ENCODE peak calls at places on chromosomes 11 and 22, in four cellular contexts. F is hippocampal formation, P is NCI-H2029, I is pancreas. X is an unnamed sample.

GRCh38 chr22:22935546-22936157 is 48.0 kb downstream of the IGLL5 start:
- DNase-seq in P (no peak), F (no peak), I (no peak), X (peak)

GRCh38 chr11:46298699-46299424 is 21.4 kb downstream of the CREB3L1 start:
- DNase-seq in F (no peak), P (no peak), I (no peak), X (no peak)

GRCh38 chr22:19179472-19180048 is 1.0 kb upstream of the SLC25A1 start:
- DNase-seq in F (peak), I (peak), P (peak), X (peak)

GRCh38 chr22:50150161-50151129 is 20.1 kb upstream of the PANX2 start:
- DNase-seq in P (no peak), I (no peak), F (no peak), X (no peak)

GRCh38 chr11:2088746-2089535 is 50.2 kb downstream of the IGF2 start:
- DNase-seq in I (no peak), P (no peak), F (no peak), X (no peak)

GRCh38 chr11:2156416-2157182 is 4.4 kb downstream of the INS start:
- DNase-seq in I (peak), P (peak), F (no peak), X (peak)

GRCh38 chr22:35860087-35860733 is 142.5 kb downstream of the APOL5 start:
- DNase-seq in I (no peak), F (no peak), P (no peak), X (no peak)

GRCh38 chr11:110777765-110778164 is 65.5 kb upstream of the ARHGAP20 start:
- DNase-seq in P (no peak), F (no peak), I (no peak), X (peak)

GRCh38 chr22:40385041-40385782 is 14.8 kb downstream of the SGSM3 start:
- DNase-seq in F (no peak), I (no peak), P (no peak), X (no peak)

GRCh38 chr11:61718046-61718531 is 34.3 kb upstream of the MYRF start:
- DNase-seq in P (no peak), F (no peak), I (no peak), X (no peak)

GRCh38 chr11:111538407-111539114 is 2.0 kb upstream of the LAYN start:
- DNase-seq in F (no peak), I (no peak), P (no peak), X (no peak)

GRCh38 chr11:69229521-69229920 is 64.4 kb upstream of the MYEOV start:
- DNase-seq in P (no peak), F (no peak), I (no peak), X (no peak)

GRCh38 chr11:125364085-125364822 is 131.8 kb downstream of the FEZ1 start:
- DNase-seq in P (no peak), I (no peak), F (no peak), X (no peak)

GRCh38 chr11:35253237-35253636 is 114.3 kb downstream of the CD44 start:
- DNase-seq in P (no peak), I (no peak), F (no peak), X (no peak)

GRCh38 chr11:5304046-5304445 is 2.3 kb upstream of the OR51B4 start:
- DNase-seq in I (no peak), F (no peak), P (no peak), X (no peak)

GRCh38 chr11:75201771-75202170 is 38.8 kb upstream of the TPBGL start:
- DNase-seq in I (no peak), P (no peak), F (no peak), X (no peak)

GRCh38 chr11:132312161-132312560 is 941.7 kb downstream of the NTM start:
- DNase-seq in I (no peak), P (no peak), F (no peak), X (no peak)

GRCh38 chr11:125091247-125091876 is 20.1 kb downstream of the TMEM218 start:
- DNase-seq in P (no peak), F (peak), I (no peak), X (peak)

GRCh38 chr11:133339495-133340140 is 192.7 kb downstream of the OPCML start:
- DNase-seq in P (no peak), I (no peak), F (peak), X (peak)

GRCh38 chr22:35524966-35525686 is 15.5 kb upstream of the RASD2 start:
- DNase-seq in I (no peak), F (peak), P (no peak), X (no peak)

GRCh38 chr22:30919973-30920372 is 48.6 kb downstream of the MORC2 start:
- DNase-seq in P (no peak), F (no peak), I (no peak), X (no peak)

GRCh38 chr11:20029193-20029592 is 131.1 kb downstream of the DBX1 start:
- DNase-seq in F (no peak), P (no peak), I (no peak), X (no peak)

GRCh38 chr11:102494216-102494615 is 36.3 kb downstream of the MMP7 start:
- DNase-seq in P (no peak), I (no peak), F (no peak), X (no peak)

GRCh38 chr11:86218125-86219081 is 26.1 kb upstream of the EED start:
- DNase-seq in I (peak), P (peak), F (peak), X (peak)

GRCh38 chr22:24801906-24802504 is 4.0 kb upstream of the SGSM1 start:
- DNase-seq in F (no peak), P (no peak), I (no peak), X (peak)

GRCh38 chr11:113806403-113806802 is 26.8 kb downstream of the CLDN25 start:
- DNase-seq in P (no peak), F (no peak), I (no peak), X (peak)

GRCh38 chr11:119316017-119316728 is 757 bp downstream of the MCAM start:
- DNase-seq in P (peak), I (peak), F (peak), X (peak)

GRCh38 chr22:30701872-30702271 is 7.2 kb downstream of the OSBP2 start:
- DNase-seq in P (no peak), I (no peak), F (no peak), X (no peak)

GRCh38 chr22:35299217-35299716 is 427 bp upstream of the TOM1 start:
- DNase-seq in I (no peak), P (no peak), F (peak), X (no peak)

GRCh38 chr11:122803716-122804115 is 34.6 kb upstream of the CRTAM start:
- DNase-seq in F (no peak), I (no peak), P (no peak), X (no peak)

X was measured in pons.